ENCODE peak calls at places on chromosomes 16 and 17, in four cellular contexts. C, A, H and V are unnamed samples.

GRCh38 chr17:22102177-22102576 is 409.9 kb downstream of the KCNJ18 start:
- DNase-seq in C (no peak), A (no peak), H (no peak), V (no peak)

GRCh38 chr17:33120103-33120502 is 128.5 kb downstream of the SPACA3 start:
- DNase-seq in C (no peak), A (no peak), H (no peak), V (no peak)

GRCh38 chr16:50306287-50306686 is 39.9 kb downstream of the ADCY7 start:
- DNase-seq in C (peak; percentile 20), A (no peak), H (peak; percentile 47), V (no peak)

GRCh38 chr17:42287305-42288077 is 807 bp upstream of the STAT5A start:
- DNase-seq in C (peak; percentile 68), A (peak; percentile 49), H (peak; percentile 88), V (no peak)

GRCh38 chr17:72183194-72183685 is 62.4 kb downstream of the SOX9 start:
- DNase-seq in C (no peak), A (no peak), H (no peak), V (no peak)

GRCh38 chr16:57960310-57960709 is 10.6 kb downstream of the CNGB1 start:
- DNase-seq in C (no peak), A (no peak), H (no peak), V (no peak)

GRCh38 chr17:2371183-2372130 is 29.4 kb downstream of the MNT start:
- DNase-seq in C (no peak), A (no peak), H (no peak), V (no peak)

GRCh38 chr17:77299256-77300015 is 158.7 kb downstream of the SEC14L1 start:
- DNase-seq in C (no peak), A (no peak), H (no peak), V (no peak)

GRCh38 chr17:28574536-28574935 is 2.2 kb downstream of the ALDOC start:
- DNase-seq in C (no peak), A (no peak), H (no peak), V (no peak)

GRCh38 chr17:66604381-66604780 is 230.5 kb upstream of the CACNG5 start:
- DNase-seq in C (no peak), A (no peak), H (no peak), V (no peak)

GRCh38 chr17:10646393-10646990 is 10.6 kb downstream of the MYH3 start:
- DNase-seq in C (peak; percentile 67), A (peak; percentile 79), H (peak; percentile 53), V (peak; percentile 79)

GRCh38 chr17:47946929-47947397 is 5.6 kb downstream of the PNPO start:
- DNase-seq in C (no peak), A (peak; percentile 72), H (no peak), V (peak; percentile 73)

GRCh38 chr17:80452173-80452915 is 24.1 kb downstream of the NPTX1 start:
- DNase-seq in C (no peak), A (no peak), H (no peak), V (no peak)

GRCh38 chr17:15257316-15257925 is 7.7 kb downstream of the PMP22 start:
- DNase-seq in C (peak; percentile 92), A (peak; percentile 58), H (peak; percentile 88), V (peak; percentile 94)

GRCh38 chr16:19228057-19228456 is 57.5 kb upstream of the CLEC19A start:
- DNase-seq in C (no peak), A (no peak), H (no peak), V (peak; percentile 62)

GRCh38 chr16:84461029-84461415 is 43.4 kb downstream of the MEAK7 start:
- DNase-seq in C (peak; percentile 9), A (no peak), H (no peak), V (no peak)

GRCh38 chr16:87066695-87067556 is 250.3 kb downstream of the C16orf95 start:
- DNase-seq in C (no peak), A (no peak), H (no peak), V (no peak)

GRCh38 chr17:7034955-7035590 is 742 bp upstream of the SLC16A13 start:
- DNase-seq in C (no peak), A (no peak), H (no peak), V (no peak)

GRCh38 chr16:1565083-1565805 is 31.8 kb downstream of the TMEM204 start:
- DNase-seq in C (no peak), A (no peak), H (no peak), V (no peak)

GRCh38 chr17:2179615-2180295 is 123.8 kb downstream of the SMG6 start:
- DNase-seq in C (peak; percentile 58), A (no peak), H (peak; percentile 79), V (peak; percentile 96)